ENCODE peak calls at places on chromosome 5, in eight cellular contexts. E is suprapubic skin; D is psoas muscle; Q is CD4-positive, alpha-beta memory T cell; U is Peyer's patch; Y is left ventricle myocardium inferior; T is body of pancreas; N is GM23248. O is an unnamed sample.

GRCh38 chr5:74418709-74419108 is 221.8 kb downstream of the ENC1 start:
- DNase-seq in Q (no peak), T (no peak), D (no peak), N (no peak), U (no peak), E (no peak), Y (no peak), O (no peak)

GRCh38 chr5:20368581-20368980 is 380.6 kb upstream of the CDH18 start:
- DNase-seq in U (no peak), T (no peak), N (no peak), Y (no peak), D (no peak), E (no peak), Q (no peak), O (no peak)

GRCh38 chr5:94375801-94376200 is 242.6 kb downstream of the KIAA0825 start:
- DNase-seq in E (no peak), U (no peak), N (peak; percentile 4), D (no peak), T (no peak), Q (no peak), Y (no peak), O (no peak)

GRCh38 chr5:125005287-125005686 is 258.8 kb upstream of the ZNF608 start:
- DNase-seq in Q (no peak), E (no peak), T (no peak), Y (no peak), N (no peak), U (no peak), D (no peak), O (no peak)

GRCh38 chr5:130222638-130223037 is 318.4 kb downstream of the CHSY3 start:
- DNase-seq in T (no peak), Q (no peak), N (no peak), Y (no peak), E (no peak), D (no peak), U (no peak), O (no peak)

GRCh38 chr5:111453747-111454146 is 58.6 kb downstream of the STARD4 start:
- DNase-seq in N (peak; percentile 61), Y (no peak), U (no peak), Q (no peak), T (no peak), D (no peak), E (no peak), O (no peak)

GRCh38 chr5:172452398-172453205 is 1.7 kb downstream of the SH3PXD2B start:
- DNase-seq in N (peak; percentile 89), E (no peak), Y (no peak), Q (no peak), U (no peak), T (no peak), D (no peak), O (no peak)

GRCh38 chr5:172093559-172093958 is 87.1 kb upstream of the FBXW11 start:
- DNase-seq in N (no peak), Q (no peak), U (no peak), T (no peak), Y (peak; percentile 50), E (no peak), D (no peak), O (no peak)

GRCh38 chr5:39717186-39717897 is 292.6 kb upstream of the DAB2 start:
- DNase-seq in D (no peak), E (no peak), U (no peak), Q (no peak), T (no peak), N (peak; percentile 63), Y (no peak), O (no peak)

GRCh38 chr5:172788771-172789686 is 18.0 kb upstream of the DUSP1 start:
- DNase-seq in D (peak; percentile 83), Y (peak; percentile 37), U (no peak), E (peak; percentile 78), N (peak; percentile 58), Q (no peak), T (peak; percentile 76), O (peak; percentile 75)

GRCh38 chr5:145347026-145347616 is 488.0 kb downstream of the PRELID2 start:
- DNase-seq in D (no peak), N (peak; percentile 75), T (no peak), E (no peak), Y (no peak), Q (no peak), U (no peak), O (no peak)

GRCh38 chr5:180155331-180155881 is 53.6 kb downstream of the RASGEF1C start:
- DNase-seq in Q (no peak), E (no peak), N (no peak), Y (no peak), U (no peak), D (no peak), T (no peak), O (no peak)

GRCh38 chr5:142433526-142434321 is 108.9 kb upstream of the SPRY4 start:
- DNase-seq in U (no peak), E (no peak), D (no peak), N (peak; percentile 57), Q (no peak), Y (no peak), T (no peak), O (no peak)

DNA sequence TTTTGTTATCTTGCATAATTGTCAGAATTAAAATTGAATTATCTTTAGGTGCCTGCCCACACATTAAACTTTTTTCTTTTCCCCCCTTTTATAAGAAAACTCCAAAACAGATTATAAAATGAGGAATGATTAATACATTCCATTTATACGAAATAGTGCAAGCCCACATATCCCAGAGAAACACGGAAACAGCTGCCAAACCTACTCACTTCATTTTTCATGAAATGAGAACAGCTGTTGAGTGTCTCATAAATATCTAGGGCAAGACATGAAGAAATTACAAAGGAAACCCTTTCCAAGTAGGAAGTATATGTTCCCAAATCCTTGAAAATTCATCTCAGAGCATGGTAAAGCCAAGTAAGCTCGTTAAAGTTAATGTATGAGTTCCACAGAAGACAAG is 459.4 kb upstream of the NMUR2 start:
- DNase-seq in Y (no peak), E (no peak), U (no peak), T (no peak), Q (no peak), N (no peak), D (no peak), O (no peak)
- H3K9me3 ChIP-seq in Y (no peaks in the 10 kb centered on the region), E (no peaks in the 10 kb centered on the region), U (no peaks in the 10 kb centered on the region), T (no peaks in the 10 kb centered on the region), Q (no peaks in the 10 kb centered on the region), N (no peaks in the 10 kb centered on the region), D (no peaks in the 10 kb centered on the region), O (no peaks in the 10 kb centered on the region)

GRCh38 chr5:18050344-18050743 is 416.1 kb downstream of the TAF11L14 start:
- DNase-seq in N (no peak), T (no peak), Q (no peak), U (no peak), E (no peak), Y (no peak), D (no peak), O (no peak)

GRCh38 chr5:18048449-18048848 is 414.2 kb downstream of the TAF11L14 start:
- DNase-seq in N (no peak), D (no peak), Q (no peak), Y (no peak), U (no peak), T (no peak), E (no peak), O (no peak)

DNA sequence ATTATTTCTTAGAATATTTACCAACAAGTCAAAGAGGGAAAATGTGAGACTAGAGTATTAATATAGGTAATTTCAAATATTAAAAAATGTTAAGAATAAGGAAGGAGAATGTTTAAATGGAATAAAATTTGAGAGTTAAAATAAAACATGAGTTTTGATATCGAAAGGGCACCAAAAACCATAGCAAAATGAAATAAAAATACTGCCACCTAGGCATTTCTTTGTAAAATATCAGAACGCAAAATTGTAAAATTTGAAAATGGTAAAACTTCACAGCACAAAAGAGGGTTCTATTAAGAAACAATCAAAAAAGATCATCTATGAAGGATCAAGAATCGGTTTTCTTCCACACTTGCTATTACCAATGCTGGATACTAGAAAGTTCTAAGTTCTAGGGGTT is 418.3 kb downstream of the TAF11L14 start:
- DNase-seq in Y (no peak), E (no peak), D (no peak), T (no peak), N (no peak), Q (no peak), U (no peak), O (no peak)
- H3K27ac ChIP-seq in Y (no peak overlapping the region), E (no peak overlapping the region), D (no peak overlapping the region), T (no peak overlapping the region), N (no peak overlapping the region), Q (no peak overlapping the region), U (no peak overlapping the region), O (no peak overlapping the region)

DNA sequence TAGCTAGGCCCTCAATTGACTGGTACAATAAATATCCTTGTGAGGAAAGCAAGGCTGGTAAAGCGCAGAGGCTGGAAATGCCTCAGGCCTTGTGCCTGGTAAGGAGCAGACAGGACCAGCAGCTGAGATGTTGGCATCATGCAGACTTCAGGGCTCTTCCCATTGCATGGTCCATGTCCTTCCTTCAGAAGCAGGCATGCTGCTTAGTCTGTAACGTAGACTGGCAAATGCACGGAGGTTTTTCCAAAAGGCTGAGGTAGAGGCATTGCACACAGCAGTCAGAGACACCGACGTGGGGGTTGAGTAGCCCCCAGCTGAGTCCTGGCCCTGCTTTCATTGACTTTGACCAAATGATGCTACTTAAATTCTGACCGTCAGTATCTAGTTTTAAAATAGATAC is 87.1 kb downstream of the ADRB2 start:
- DNase-seq in N (no peak), E (no peak), U (no peak), D (no peak), Q (no peak), Y (no peak), T (no peak), O (no peak)
- H3K9me3 ChIP-seq in N (no peaks in the 10 kb centered on the region), E (no peaks in the 10 kb centered on the region), U (no peaks in the 10 kb centered on the region), D (no peaks in the 10 kb centered on the region), Q (no peaks in the 10 kb centered on the region), Y (no peaks in the 10 kb centered on the region), T (no peaks in the 10 kb centered on the region), O (no peaks in the 10 kb centered on the region)

GRCh38 chr5:32540446-32540845 is 44.9 kb upstream of the SUB1 start:
- DNase-seq in Y (no peak), T (no peak), D (no peak), U (no peak), E (no peak), Q (no peak), N (no peak), O (no peak)
- H3K27ac ChIP-seq in Y (no peak overlapping the region), T (no peak overlapping the region), D (no peak overlapping the region), U (no peak overlapping the region), E (no peak overlapping the region), Q (no peak overlapping the region), N (no peak overlapping the region), O (no peak overlapping the region)

DNA sequence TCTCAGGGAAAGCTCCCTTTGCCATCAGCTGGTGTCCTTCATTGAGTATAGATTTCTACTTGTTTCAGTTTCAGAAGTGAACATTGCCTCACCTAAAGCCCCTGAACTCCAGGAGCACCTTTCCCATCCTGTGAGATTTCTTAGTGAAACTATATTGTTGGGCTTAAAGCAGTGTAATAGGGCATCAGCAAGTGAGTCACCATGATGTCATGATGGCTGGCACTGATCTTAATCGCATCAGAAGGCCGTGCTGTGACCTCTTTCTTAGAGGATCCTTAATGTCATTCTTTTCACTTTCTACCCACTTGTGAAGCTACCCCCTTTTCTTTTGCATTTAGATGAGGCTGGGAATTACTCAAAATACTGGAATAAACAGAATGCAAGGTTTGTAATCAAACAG is 401.3 kb downstream of the MTRR start:
- DNase-seq in E (no peak), Y (no peak), Q (no peak), T (no peak), N (peak; percentile 13), U (no peak), D (no peak), O (no peak)
- H3K9me3 ChIP-seq in E (no peaks in the 10 kb centered on the region), Y (peaks cover 6% of the 10 kb centered on the region), Q (no peaks in the 10 kb centered on the region), T (no peaks in the 10 kb centered on the region), N (no peaks in the 10 kb centered on the region), U (no peaks in the 10 kb centered on the region), D (no peaks in the 10 kb centered on the region), O (no peaks in the 10 kb centered on the region)

O was measured in lower lobe of right lung.